ENCODE peak calls at places on chromosomes 6 and 20, in nine cellular contexts. X is stimulated activated CD4-positive, alpha-beta T cell treated with anti-CD3 and anti-CD28 coated beads, Interleukin-1b, Interleukin-23, amount 100 ng/mL, for 4 hours; R is anterior cingulate cortex; Z is cardiac muscle cell; O is GM23338; P is memory B cell; I is heart right ventricle; E is CD8-positive, alpha-beta T cell; F is neural progenitor cell. Q is an unnamed sample.
A peak's percentile ranks its signal among the peaks of the same experiment; 100 is the strongest.

GRCh38 chr20:40563296-40563950 is 125.6 kb downstream of the MAFB start:
- DNase-seq in P (no peak), F (no peak), R (no peak), E (no peak), I (no peak), X (no peak), O (no peak), Z (no peak), Q (peak; percentile 62)

GRCh38 chr6:33894438-33894837 is 90.6 kb upstream of the MLN start:
- DNase-seq in P (no peak), R (no peak), I (peak; percentile 22), X (no peak), O (no peak), Z (no peak), F (no peak), E (no peak), Q (no peak)

GRCh38 chr6:157379656-157380457 is 1.1 kb upstream of the ZDHHC14 start:
- DNase-seq in Z (peak; percentile 93), R (peak; percentile 64), E (peak; percentile 89), I (peak; percentile 94), F (peak; percentile 96), O (peak; percentile 98), P (peak; percentile 79), X (peak; percentile 80), Q (peak; percentile 93)

GRCh38 chr20:54110041-54110440 is 39.6 kb upstream of the BCAS1 start:
- DNase-seq in F (no peak), R (no peak), I (no peak), P (no peak), Z (no peak), X (no peak), E (no peak), O (no peak), Q (no peak)

GRCh38 chr20:63956664-63957003 is 418 bp upstream of the UCKL1 start:
- DNase-seq in F (no peak), Z (no peak), I (no peak), E (no peak), O (no peak), P (no peak), X (no peak), R (no peak), Q (no peak)

GRCh38 chr6:154539593-154540269 is 29.2 kb upstream of the CNKSR3 start:
- DNase-seq in P (no peak), I (no peak), F (no peak), Z (no peak), R (no peak), X (no peak), E (no peak), O (no peak), Q (no peak)

GRCh38 chr6:23990158-23990557 is 135.9 kb upstream of the NRSN1 start:
- DNase-seq in E (no peak), X (no peak), R (no peak), I (no peak), O (no peak), F (no peak), Z (no peak), P (no peak), Q (no peak)

GRCh38 chr20:23235173-23236027 is 115.2 kb upstream of the NXT1 start:
- DNase-seq in R (no peak), I (peak; percentile 77), O (peak; percentile 80), F (peak; percentile 75), E (no peak), X (no peak), P (no peak), Z (peak; percentile 74), Q (peak; percentile 81)

GRCh38 chr20:43752051-43752360 is 25.2 kb upstream of the GTSF1L start:
- DNase-seq in E (no peak), R (no peak), X (no peak), I (no peak), P (no peak), F (no peak), Z (no peak), O (no peak), Q (no peak)

GRCh38 chr20:21808863-21809664 is 103.6 kb downstream of the PAX1 start:
- DNase-seq in Z (peak; percentile 82), O (peak; percentile 89), X (no peak), E (peak; percentile 27), R (no peak), I (peak; percentile 24), F (peak; percentile 83), P (no peak), Q (peak; percentile 48)